ENCODE peak calls at places on chromosomes 7 and 10, in four cellular contexts. V, B, U and X are unnamed samples.

GRCh38 chr10:70052462-70053211 is at the start of gene MACROH2A2:
- DNase-seq in V (peak; percentile 77), U (no peak), B (peak; percentile 58), X (no peak)

GRCh38 chr7:2182461-2182860 is 50.3 kb downstream of the MAD1L1 start:
- DNase-seq in U (no peak), V (no peak), B (no peak), X (no peak)

GRCh38 chr7:150357277-150357676 is 11.3 kb upstream of the REPIN1 start:
- DNase-seq in U (peak; percentile 72), B (no peak), V (no peak), X (no peak)

GRCh38 chr10:100368721-100369120 is 21.7 kb downstream of the SCD start:
- DNase-seq in B (no peak), U (no peak), V (no peak), X (no peak)

GRCh38 chr7:90624128-90624980 is 28.2 kb downstream of the CDK14 start:
- DNase-seq in U (no peak), B (no peak), V (no peak), X (no peak)

GRCh38 chr10:5544216-5544805 is 19.6 kb downstream of the CALML3 start:
- DNase-seq in U (no peak), B (peak; percentile 36), V (no peak), X (no peak)

GRCh38 chr7:5420841-5421625 is 2.6 kb downstream of the TNRC18 start:
- DNase-seq in B (no peak), U (no peak), V (no peak), X (no peak)

GRCh38 chr7:132899833-132900232 is 182.1 kb downstream of the CHCHD3 start:
- DNase-seq in B (no peak), U (no peak), V (no peak), X (no peak)

GRCh38 chr10:74223755-74224530 is 72.9 kb downstream of the ADK start:
- DNase-seq in U (no peak), B (no peak), V (no peak), X (no peak)

GRCh38 chr7:116571037-116571436 is 46.2 kb downstream of the CAV1 start:
- DNase-seq in B (no peak), V (no peak), U (no peak), X (no peak)

GRCh38 chr7:17444673-17445072 is 146.2 kb downstream of the AHR start:
- DNase-seq in V (no peak), B (no peak), U (no peak), X (no peak)

GRCh38 chr10:78934994-78935602 is 133.7 kb upstream of the ZMIZ1 start:
- DNase-seq in U (no peak), V (no peak), B (no peak), X (no peak)

GRCh38 chr7:149860821-149861727 is 12.7 kb upstream of the ATP6V0E2 start:
- DNase-seq in V (no peak), B (no peak), U (no peak), X (no peak)

GRCh38 chr10:129719889-129720590 is 244.0 kb downstream of the EBF3 start:
- DNase-seq in U (no peak), B (no peak), V (no peak), X (no peak)

GRCh38 chr7:6546852-6547251 is 4.4 kb downstream of the GRID2IP start:
- DNase-seq in V (no peak), B (no peak), U (no peak), X (no peak)

GRCh38 chr10:132397036-132397541 is at the start of gene PWWP2B:
- DNase-seq in U (peak; percentile 47), B (no peak), V (no peak), X (peak; percentile 56)

DNA sequence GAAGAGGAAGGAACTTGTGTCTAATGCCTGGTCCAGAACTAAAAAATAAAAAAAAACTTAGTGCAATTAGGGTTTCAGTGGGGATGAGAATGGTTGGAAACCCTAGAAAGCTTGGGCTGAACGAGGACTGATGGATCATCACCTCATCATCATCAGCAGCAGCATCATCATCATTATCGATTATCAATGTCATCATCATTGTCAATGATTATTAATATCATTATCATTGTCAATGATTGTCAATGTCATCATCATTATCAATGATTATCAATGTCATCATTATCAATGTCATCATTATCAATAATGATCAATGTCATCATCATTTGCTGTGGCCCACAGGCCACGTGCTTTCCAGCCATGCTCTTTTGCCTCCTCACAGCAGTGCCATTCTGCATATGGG is 952.0 kb upstream of the ZNF722 start:
- DNase-seq in U (no peak), B (no peak), V (no peak), X (no peak)
- H3K9me3 ChIP-seq in U (peaks cover 31% of the 10 kb centered on the region), B (peaks cover 15% of the 10 kb centered on the region), V (peaks cover 46% of the 10 kb centered on the region), X (peaks cover 5% of the 10 kb centered on the region)

GRCh38 chr7:71244023-71244422 is 112.1 kb downstream of the GALNT17 start:
- DNase-seq in V (no peak), U (no peak), B (no peak), X (no peak)

GRCh38 chr7:71239517-71239916 is 107.6 kb downstream of the GALNT17 start:
- DNase-seq in B (no peak), U (no peak), V (no peak), X (no peak)

DNA sequence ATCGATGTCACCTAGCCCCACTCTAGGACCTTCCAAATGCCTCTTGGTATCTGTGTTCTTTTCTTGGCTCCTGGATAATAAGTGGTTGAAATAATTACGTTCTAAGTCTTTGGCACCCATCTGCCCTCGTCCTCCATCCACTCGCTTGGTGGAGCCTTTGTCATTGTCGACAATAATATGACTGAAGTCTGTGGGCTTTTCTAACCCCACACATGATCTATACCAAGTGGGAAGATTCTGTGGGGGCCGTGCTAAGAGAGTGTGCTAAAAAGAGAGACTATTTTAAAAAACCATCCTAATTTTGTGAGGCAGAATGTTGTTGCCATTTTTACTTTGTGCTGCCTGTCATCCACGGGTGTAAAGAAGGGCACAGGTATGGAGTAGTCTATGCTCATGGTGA is 113.1 kb downstream of the GALNT17 start:
- DNase-seq in V (no peak), U (no peak), B (no peak), X (no peak)
- H3K9me3 ChIP-seq in V (no peaks in the 10 kb centered on the region), U (no peaks in the 10 kb centered on the region), B (peaks cover 4% of the 10 kb centered on the region), X (no peaks in the 10 kb centered on the region)

GRCh38 chr7:44286618-44287487 is 38.5 kb downstream of the CAMK2B start:
- DNase-seq in V (no peak), U (no peak), B (peak; percentile 25), X (no peak)
- H3K9me3 ChIP-seq in V (no peaks in the 10 kb centered on the region), U (no peaks in the 10 kb centered on the region), B (no peaks in the 10 kb centered on the region), X (no peaks in the 10 kb centered on the region)

GRCh38 chr7:98969386-98969785 is 91.1 kb downstream of the TRRAP start:
- DNase-seq in U (no peak), B (no peak), V (no peak), X (no peak)

GRCh38 chr7:98968621-98969020 is 90.3 kb downstream of the TRRAP start:
- DNase-seq in B (no peak), U (no peak), V (no peak), X (no peak)

GRCh38 chr7:98974205-98974604 is 95.9 kb downstream of the TRRAP start:
- DNase-seq in U (no peak), B (no peak), V (no peak), X (no peak)

GRCh38 chr7:98970805-98971204 is 92.5 kb downstream of the TRRAP start:
- DNase-seq in U (no peak), V (no peak), B (no peak), X (no peak)

GRCh38 chr7:98970031-98970615 is 91.8 kb downstream of the TRRAP start:
- DNase-seq in B (no peak), V (no peak), U (no peak), X (no peak)
- H3K9me3 ChIP-seq in B (no peaks in the 10 kb centered on the region), V (no peaks in the 10 kb centered on the region), U (no peaks in the 10 kb centered on the region), X (no peaks in the 10 kb centered on the region)

GRCh38 chr10:37794305-37794976 is 63.0 kb downstream of the ZNF248 start:
- DNase-seq in U (no peak), B (no peak), V (no peak), X (no peak)

GRCh38 chr10:37784678-37785077 is 72.7 kb downstream of the ZNF248 start:
- DNase-seq in B (no peak), V (no peak), U (no peak), X (no peak)

GRCh38 chr10:37789590-37789989 is 67.8 kb downstream of the ZNF248 start:
- DNase-seq in B (no peak), V (no peak), U (no peak), X (no peak)
- H3K9me3 ChIP-seq in B (peaks cover 37% of the 10 kb centered on the region), V (peaks cover 14% of the 10 kb centered on the region), U (peaks cover 23% of the 10 kb centered on the region), X (no peaks in the 10 kb centered on the region)

DNA sequence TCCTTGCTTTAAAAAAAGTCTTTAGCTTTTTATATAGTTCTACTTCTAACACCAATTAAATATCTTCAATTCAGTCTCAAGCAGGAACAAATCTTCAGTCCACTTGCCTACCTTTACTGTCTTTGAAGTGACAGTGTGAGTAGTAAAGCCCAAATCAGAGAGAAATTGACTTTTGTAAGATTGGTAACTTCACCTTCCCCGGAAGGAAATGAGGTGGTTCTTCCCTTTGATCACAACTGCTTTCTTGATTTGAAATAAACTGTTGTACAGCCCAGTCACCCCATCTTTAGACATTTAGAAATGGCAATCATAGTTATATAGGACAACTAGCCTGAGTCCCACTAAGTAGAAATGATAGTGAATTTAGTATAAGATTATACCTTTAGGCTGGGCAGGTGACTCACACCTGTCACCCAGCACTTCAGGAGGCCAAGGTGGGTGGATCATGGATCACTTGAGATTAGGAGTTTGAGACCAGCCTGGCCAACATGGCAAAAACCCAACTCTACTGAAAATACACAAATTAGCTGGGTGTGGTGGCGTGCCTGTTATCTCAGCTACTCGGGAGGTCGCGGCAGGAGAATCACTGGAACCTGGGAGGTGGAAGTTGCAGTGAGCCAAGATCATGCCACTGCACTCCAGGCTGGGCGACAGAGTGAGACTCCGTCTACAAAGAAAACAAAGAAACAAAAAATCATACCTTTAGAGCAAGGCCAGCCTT is 4.7 kb downstream of the FAS start:
- DNase-seq in U (no peak), B (no peak), V (no peak), X (no peak)
- H3K9me3 ChIP-seq in U (no peaks in the 10 kb centered on the region), B (no peaks in the 10 kb centered on the region), V (no peaks in the 10 kb centered on the region), X (no peaks in the 10 kb centered on the region)

GRCh38 chr7:46970131-46970430 is 611.8 kb downstream of the TNS3 start:
- DNase-seq in V (no peak), B (no peak), U (no peak), X (no peak)

GRCh38 chr7:46969303-46970130 is 612.4 kb downstream of the TNS3 start:
- DNase-seq in V (no peak), B (no peak), U (no peak), X (no peak)

GRCh38 chr7:46970486-46970885 is 611.4 kb downstream of the TNS3 start:
- DNase-seq in U (no peak), V (no peak), B (no peak), X (no peak)

GRCh38 chr7:46975493-46975892 is 606.4 kb downstream of the TNS3 start:
- DNase-seq in B (no peak), V (no peak), U (no peak), X (no peak)

GRCh38 chr7:46972205-46972604 is 609.7 kb downstream of the TNS3 start:
- DNase-seq in V (no peak), U (no peak), B (no peak), X (no peak)
- H3K9me3 ChIP-seq in V (no peaks in the 10 kb centered on the region), U (no peaks in the 10 kb centered on the region), B (no peaks in the 10 kb centered on the region), X (no peaks in the 10 kb centered on the region)

DNA sequence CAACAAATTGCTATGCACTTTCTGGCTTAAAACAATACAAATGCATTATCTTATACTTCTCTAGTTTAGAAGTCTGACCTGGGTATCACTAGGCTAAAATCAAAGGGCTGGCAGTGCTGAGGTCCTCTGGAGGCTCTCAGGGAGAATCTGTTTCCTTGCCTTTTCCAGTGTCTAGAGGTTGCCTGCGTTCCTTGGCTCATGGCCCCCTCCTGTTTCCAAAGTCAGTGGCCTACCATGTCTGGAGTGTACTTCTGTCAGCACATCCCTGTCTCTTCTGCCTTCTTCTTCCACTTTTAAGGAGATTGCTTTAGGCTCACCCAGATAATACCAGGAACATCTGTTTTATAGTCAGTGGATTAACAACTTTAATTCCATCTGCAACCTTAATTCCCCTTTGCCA is 52.4 kb downstream of the CCNY start:
- DNase-seq in B (no peak), V (no peak), U (no peak), X (no peak)
- H3K9me3 ChIP-seq in B (peaks cover 12% of the 10 kb centered on the region), V (peaks cover 4% of the 10 kb centered on the region), U (peaks cover 17% of the 10 kb centered on the region), X (no peaks in the 10 kb centered on the region)